ENCODE peak calls at places on chromosomes 11 and 22, in eight cellular contexts. Z is hepatic stellate cell, X is psoas muscle, W is tibial nerve, P is PC-9, A is H54, T is iris pigment epithelial cell, E is NCI-H748 treated with DMSO at 0.1 percent for 48 hours. K is an unnamed sample.

GRCh38 chr11:71080239-71081097 is 171.9 kb downstream of the SHANK2 start:
- DNase-seq in Z (peak; percentile 75), A (peak; percentile 59), T (peak; percentile 52), P (peak; percentile 82), X (no peak), E (peak; percentile 87), W (peak; percentile 61), K (peak; percentile 6)

GRCh38 chr22:39994046-39994565 is 648 bp upstream of the FAM83F start:
- DNase-seq in T (no peak), P (no peak), E (no peak), Z (no peak), A (no peak), X (no peak), W (no peak), K (no peak)

GRCh38 chr11:2445948-2446551 is 1.2 kb downstream of the KCNQ1 start:
- DNase-seq in E (no peak), T (no peak), W (no peak), Z (no peak), X (no peak), P (no peak), A (no peak), K (no peak)

GRCh38 chr22:23259916-23260644 is 79.8 kb downstream of the BCR start:
- DNase-seq in A (no peak), X (no peak), Z (no peak), P (no peak), T (no peak), W (no peak), E (no peak), K (no peak)

GRCh38 chr11:36235750-36236149 is 53.5 kb downstream of the COMMD9 start:
- DNase-seq in E (no peak), P (no peak), Z (no peak), A (no peak), X (no peak), T (peak; percentile 59), W (no peak), K (no peak)

GRCh38 chr11:2704896-2705606 is 5.3 kb upstream of the KCNQ1OT1 start:
- DNase-seq in T (no peak), W (no peak), P (no peak), X (peak; percentile 16), Z (no peak), E (no peak), A (no peak), K (no peak)

GRCh38 chr11:38411149-38411548 is 1813.1 kb upstream of the RAG2 start:
- DNase-seq in E (no peak), X (no peak), T (no peak), Z (no peak), A (no peak), P (no peak), W (no peak), K (no peak)

GRCh38 chr22:50115693-50116092 is 25.9 kb downstream of the MOV10L1 start:
- DNase-seq in X (no peak), W (no peak), P (peak; percentile 14), Z (no peak), E (peak; percentile 13), T (peak; percentile 25), A (no peak), K (no peak)

GRCh38 chr11:29018631-29019030 is 910.4 kb downstream of the METTL15 start:
- DNase-seq in W (no peak), E (no peak), P (no peak), A (peak; percentile 19), Z (peak; percentile 11), T (peak; percentile 97), X (no peak), K (peak; percentile 31)

GRCh38 chr22:28442264-28442950 is 237.2 kb downstream of the TTC28 start:
- DNase-seq in P (peak; percentile 70), A (peak; percentile 39), E (no peak), Z (peak; percentile 80), T (peak; percentile 83), W (peak; percentile 49), X (peak; percentile 74), K (no peak)

GRCh38 chr22:26079009-26079408 is 90.3 kb upstream of the SEZ6L start:
- DNase-seq in T (peak; percentile 3), P (no peak), E (no peak), W (no peak), X (no peak), A (no peak), Z (no peak), K (no peak)

GRCh38 chr11:118691926-118692830 is 12.7 kb upstream of the TREH start:
- DNase-seq in W (no peak), E (no peak), Z (peak; percentile 62), P (no peak), X (no peak), A (peak; percentile 27), T (peak; percentile 56), K (no peak)

GRCh38 chr11:85809881-85810280 is 1.1 kb downstream of the SYTL2 start:
- DNase-seq in T (peak; percentile 11), W (no peak), E (no peak), Z (peak; percentile 33), X (peak; percentile 15), A (no peak), P (no peak), K (no peak)

GRCh38 chr11:62664405-62665074 is 470 bp downstream of the C11orf98 start:
- DNase-seq in X (no peak), E (peak; percentile 53), A (peak; percentile 42), W (no peak), P (no peak), Z (no peak), T (peak; percentile 58), K (no peak)

GRCh38 chr11:102266111-102266510 is 51.2 kb upstream of the BIRC3 start:
- DNase-seq in P (no peak), X (no peak), T (no peak), A (no peak), Z (no peak), E (no peak), W (no peak), K (no peak)

GRCh38 chr11:81644239-81644840 is 1089.3 kb downstream of the FAM181B start:
- DNase-seq in A (peak; percentile 7), X (no peak), Z (peak; percentile 8), T (peak; percentile 26), P (peak; percentile 11), E (peak; percentile 55), W (no peak), K (peak; percentile 40)

GRCh38 chr22:22937894-22938480 is 50.4 kb downstream of the IGLL5 start:
- DNase-seq in E (no peak), Z (no peak), P (no peak), X (no peak), A (no peak), T (no peak), W (no peak), K (no peak)

GRCh38 chr11:72724021-72724561 is 28.1 kb downstream of the ARAP1 start:
- DNase-seq in Z (no peak), E (no peak), X (no peak), T (no peak), A (no peak), P (no peak), W (no peak), K (no peak)

GRCh38 chr11:79794484-79795393 is 353.9 kb upstream of the TENM4 start:
- DNase-seq in E (no peak), X (no peak), W (no peak), A (no peak), P (no peak), T (no peak), Z (no peak), K (no peak)

GRCh38 chr11:126589492-126589803 is 234.0 kb downstream of the ST3GAL4 start:
- DNase-seq in P (no peak), E (no peak), T (no peak), X (no peak), A (no peak), W (no peak), Z (no peak), K (no peak)

K was measured in smooth muscle cell of the brain vasculature.